ENCODE peak calls at places on chromosomes 4 and X, in ten cellular contexts. J is nephron progenitor cell; Z is kidney tubule cell; S is AG04449; I is GM04503; L is stimulated activated CD4-positive, alpha-beta T cell treated with anti-CD3 and anti-CD28 coated beads, TNF-alpha, amount 100 ng/mL, for 4 hours; X is stimulated activated CD8-positive, alpha-beta memory T cell treated with anti-CD3 and anti-CD28 coated beads, Interleukin-2, amount 100 ng/mL, for 48 hours; G is HEK293T; H is psoas muscle; B is WERI-Rb-1. O is an unnamed sample.

GRCh38 chr4:61336911-61337310 is 136.8 kb downstream of the ADGRL3 start:
- DNase-seq in J (no peak), Z (no peak), S (no peak), I (no peak), L (no peak), X (no peak), G (no peak), H (no peak), B (no peak), O (no peak)

GRCh38 chrX:140090800-140091275 is 125.5 kb upstream of the CXorf66 start:
- DNase-seq in J (peak; percentile 13), Z (no peak), S (no peak), I (no peak), L (no peak), X (no peak), G (peak; percentile 37), H (no peak), B (no peak), O (no peak)

GRCh38 chr4:92658318-92658717 is 354.6 kb downstream of the GRID2 start:
- DNase-seq in J (no peak), Z (no peak), S (no peak), I (no peak), L (no peak), X (no peak), G (no peak), H (no peak), B (no peak), O (no peak)

GRCh38 chrX:107716816-107717700 is 58.5 kb downstream of the TSC22D3 start:
- DNase-seq in J (peak; percentile 42), Z (peak; percentile 76), S (no peak), I (peak; percentile 45), L (peak; percentile 69), X (peak; percentile 65), G (peak; percentile 67), H (peak; percentile 95), B (peak; percentile 52), O (peak; percentile 75)

GRCh38 chr4:79863333-79863732 is 209.7 kb downstream of the ANTXR2 start:
- DNase-seq in J (no peak), Z (no peak), S (no peak), I (no peak), L (no peak), X (no peak), G (no peak), H (no peak), B (no peak), O (no peak)

GRCh38 chr4:13349096-13349495 is 135.0 kb downstream of the RAB28 start:
- DNase-seq in J (no peak), Z (no peak), S (no peak), I (peak; percentile 44), L (no peak), X (no peak), G (no peak), H (no peak), B (no peak), O (no peak)

GRCh38 chr4:189206953-189207352 is 733.7 kb upstream of the FRG1 start:
- DNase-seq in J (no peak), Z (no peak), S (no peak), I (no peak), L (no peak), X (no peak), G (no peak), H (no peak), B (no peak), O (no peak)

GRCh38 chr4:16248605-16249004 is 22.3 kb upstream of the TAPT1 start:
- DNase-seq in J (no peak), Z (no peak), S (no peak), I (no peak), L (no peak), X (no peak), G (no peak), H (no peak), B (no peak), O (no peak)

GRCh38 chr4:73520821-73521220 is 39.3 kb downstream of the AFM start:
- DNase-seq in J (no peak), Z (no peak), S (peak; percentile 14), I (peak; percentile 11), L (no peak), X (no peak), G (no peak), H (no peak), B (peak; percentile 54), O (no peak)

GRCh38 chr4:142282870-142283431 is 563.1 kb downstream of the INPP4B start:
- DNase-seq in J (peak; percentile 22), Z (peak; percentile 34), S (no peak), I (no peak), L (no peak), X (no peak), G (no peak), H (no peak), B (no peak), O (no peak)

GRCh38 chrX:45134303-45134702 is 66.4 kb downstream of the DIPK2B start:
- DNase-seq in J (no peak), Z (no peak), S (no peak), I (no peak), L (no peak), X (no peak), G (no peak), H (no peak), B (no peak), O (no peak)

GRCh38 chrX:49247916-49248811 is 12.9 kb downstream of the CCDC22 start:
- DNase-seq in J (no peak), Z (no peak), S (no peak), I (no peak), L (no peak), X (no peak), G (no peak), H (no peak), B (no peak), O (no peak)

GRCh38 chr4:15784959-15785634 is 7.0 kb downstream of the CD38 start:
- DNase-seq in J (no peak), Z (no peak), S (no peak), I (no peak), L (no peak), X (no peak), G (no peak), H (no peak), B (no peak), O (peak; percentile 60)

GRCh38 chr4:27327421-27328181 is 467.0 kb downstream of the STIM2 start:
- DNase-seq in J (no peak), Z (no peak), S (no peak), I (no peak), L (no peak), X (no peak), G (no peak), H (no peak), B (no peak), O (no peak)

GRCh38 chr4:3300198-3300671 is 7.4 kb downstream of the RGS12 start:
- DNase-seq in J (no peak), Z (no peak), S (no peak), I (no peak), L (no peak), X (no peak), G (no peak), H (no peak), B (no peak), O (no peak)

GRCh38 chrX:51614353-51614752 is 4.4 kb downstream of the CENPVL3 start:
- DNase-seq in J (no peak), Z (peak; percentile 46), S (no peak), I (peak; percentile 21), L (no peak), X (no peak), G (peak; percentile 56), H (no peak), B (no peak), O (peak; percentile 17)

GRCh38 chr4:102638621-102639020 is 122.1 kb downstream of the MANBA start:
- DNase-seq in J (no peak), Z (no peak), S (no peak), I (no peak), L (no peak), X (no peak), G (no peak), H (no peak), B (no peak), O (no peak)

GRCh38 chr4:105122334-105122733 is 24.3 kb upstream of the TET2 start:
- DNase-seq in J (no peak), Z (peak; percentile 87), S (no peak), I (no peak), L (no peak), X (no peak), G (no peak), H (no peak), B (no peak), O (no peak)

O was measured in GM10248.